ENCODE peak calls at places on chromosomes 16 and 17, in eight cellular contexts. F, D, X, A, M, W, T and N are unnamed samples.
A peak's percentile ranks its signal among the peaks of the same experiment; 100 is the strongest.

GRCh38 chr17:40091691-40092397 is 8.5 kb downstream of the NR1D1 start:
- DNase-seq in M (no peak), D (no peak), A (no peak), F (no peak), X (no peak), W (no peak), T (no peak), N (no peak)

GRCh38 chr17:81289627-81290026 is 5.5 kb downstream of the SLC38A10 start:
- DNase-seq in M (no peak), A (no peak), D (no peak), T (no peak), W (no peak), F (no peak), X (no peak), N (no peak)

GRCh38 chr17:47686661-47687327 is 7.2 kb upstream of the TBKBP1 start:
- DNase-seq in T (peak; percentile 6), D (no peak), M (no peak), F (no peak), W (no peak), X (no peak), A (peak; percentile 64), N (no peak)

GRCh38 chr16:69123894-69124293 is 8.5 kb downstream of the CHTF8 start:
- DNase-seq in A (peak; percentile 77), X (peak; percentile 72), M (peak; percentile 70), W (peak; percentile 65), T (peak; percentile 64), F (peak; percentile 58), D (no peak), N (peak; percentile 74)

GRCh38 chr17:73586921-73587680 is 57.1 kb downstream of the SDK2 start:
- DNase-seq in A (no peak), T (peak; percentile 54), X (no peak), M (peak; percentile 19), F (no peak), D (no peak), W (peak; percentile 90), N (no peak)

GRCh38 chr16:86565644-86566511 is 751 bp upstream of the FOXC2 start:
- DNase-seq in D (peak; percentile 66), T (no peak), X (no peak), F (no peak), A (no peak), W (no peak), M (no peak), N (no peak)

GRCh38 chr17:70886648-70887047 is 717.3 kb downstream of the KCNJ2 start:
- DNase-seq in F (no peak), M (no peak), T (no peak), W (no peak), D (no peak), A (no peak), X (no peak), N (no peak)

GRCh38 chr17:37791434-37791833 is 46.6 kb upstream of the HNF1B start:
- DNase-seq in A (peak; percentile 51), D (no peak), X (peak; percentile 7), W (peak; percentile 19), M (peak; percentile 71), F (peak; percentile 60), T (no peak), N (peak; percentile 40)

GRCh38 chr16:66335704-66336329 is 30.7 kb upstream of the CDH5 start:
- DNase-seq in F (no peak), W (no peak), X (no peak), T (no peak), A (peak; percentile 59), M (peak; percentile 41), D (no peak), N (peak; percentile 57)

GRCh38 chr17:39661044-39661406 is 4.1 kb upstream of the TCAP start:
- DNase-seq in F (no peak), W (no peak), M (peak; percentile 86), T (no peak), X (no peak), D (no peak), A (no peak), N (no peak)

GRCh38 chr16:17607624-17608023 is 136.9 kb upstream of the XYLT1 start:
- DNase-seq in M (no peak), T (no peak), W (peak; percentile 29), F (no peak), A (no peak), D (no peak), X (no peak), N (no peak)

GRCh38 chr16:55737966-55738365 is 82.2 kb downstream of the SLC6A2 start:
- DNase-seq in A (no peak), X (no peak), T (no peak), D (no peak), F (no peak), W (no peak), M (no peak), N (no peak)

GRCh38 chr17:55479903-55480302 is 31.3 kb downstream of the SMIM36 start:
- DNase-seq in W (no peak), M (no peak), T (no peak), F (no peak), X (no peak), D (no peak), A (no peak), N (no peak)

GRCh38 chr16:27718767-27719445 is 169.0 kb downstream of the KATNIP start:
- DNase-seq in A (no peak), W (peak; percentile 56), F (no peak), X (no peak), T (no peak), M (peak; percentile 33), D (peak; percentile 71), N (no peak)

GRCh38 chr17:55743103-55743679 is 7.7 kb upstream of the PCTP start:
- DNase-seq in D (no peak), W (no peak), A (peak; percentile 28), T (no peak), M (peak; percentile 82), F (no peak), X (no peak), N (no peak)

GRCh38 chr17:37447641-37448040 is 41.0 kb downstream of the TADA2A start:
- DNase-seq in T (no peak), D (no peak), M (no peak), W (no peak), A (peak; percentile 55), F (no peak), X (no peak), N (no peak)

GRCh38 chr17:63094636-63095035 is 128.6 kb downstream of the TANC2 start:
- DNase-seq in M (no peak), A (no peak), D (no peak), X (no peak), F (no peak), W (no peak), T (no peak), N (no peak)

GRCh38 chr16:425740-426114 is 278 bp downstream of the RAB11FIP3 start:
- DNase-seq in F (no peak), D (no peak), T (no peak), X (peak; percentile 46), A (no peak), W (no peak), M (no peak), N (no peak)

GRCh38 chr16:82638095-82638798 is 11.5 kb downstream of the CDH13 start:
- DNase-seq in X (no peak), A (peak; percentile 92), M (no peak), W (no peak), F (no peak), T (no peak), D (no peak), N (no peak)

GRCh38 chr16:535446-536405 is 8.2 kb downstream of the CAPN15 start:
- DNase-seq in X (no peak), F (no peak), T (no peak), W (no peak), D (no peak), M (peak; percentile 88), A (peak; percentile 77), N (no peak)

GRCh38 chr17:34703533-34703932 is 124.2 kb downstream of the TMEM132E start:
- DNase-seq in F (peak; percentile 41), M (peak; percentile 70), A (peak; percentile 27), T (peak; percentile 39), X (peak; percentile 3), D (no peak), W (no peak), N (peak; percentile 8)

GRCh38 chr16:3902731-3903130 is 22.2 kb upstream of the CREBBP start:
- DNase-seq in F (no peak), T (no peak), A (no peak), M (no peak), D (no peak), X (no peak), W (no peak), N (no peak)

GRCh38 chr17:57114085-57114673 is 29.1 kb downstream of the AKAP1 start:
- DNase-seq in X (peak; percentile 53), A (peak; percentile 25), F (peak; percentile 79), T (peak; percentile 77), W (peak; percentile 88), D (no peak), M (peak; percentile 56), N (peak; percentile 83)

GRCh38 chr17:36608794-36609497 is 7.6 kb downstream of the MRM1 start:
- DNase-seq in X (no peak), W (no peak), A (peak; percentile 82), M (peak; percentile 66), F (no peak), D (no peak), T (peak; percentile 46), N (no peak)

GRCh38 chr16:84044108-84044488 is 1.5 kb upstream of the SLC38A8 start:
- DNase-seq in M (peak; percentile 42), X (no peak), T (peak; percentile 80), A (peak; percentile 54), F (no peak), W (peak; percentile 68), D (no peak), N (peak; percentile 18)

GRCh38 chr17:10155334-10156081 is 42.9 kb downstream of the GAS7 start:
- DNase-seq in W (no peak), T (no peak), D (no peak), X (no peak), A (peak; percentile 70), M (no peak), F (no peak), N (no peak)

GRCh38 chr17:27976331-27976730 is 66.1 kb upstream of the NLK start:
- DNase-seq in F (no peak), W (no peak), X (no peak), T (no peak), M (no peak), D (no peak), A (no peak), N (no peak)

GRCh38 chr17:9298135-9298534 is 276.8 kb downstream of the NTN1 start:
- DNase-seq in T (no peak), A (no peak), F (no peak), M (no peak), W (no peak), D (no peak), X (no peak), N (no peak)

GRCh38 chr16:11159189-11159588 is 96.8 kb downstream of the SOCS1 start:
- DNase-seq in M (no peak), W (peak; percentile 60), X (no peak), A (no peak), T (no peak), D (no peak), F (no peak), N (no peak)

GRCh38 chr16:75019586-75019985 is 20.8 kb downstream of the ZNRF1 start:
- DNase-seq in F (no peak), X (no peak), M (no peak), W (no peak), D (no peak), A (no peak), T (no peak), N (no peak)

GRCh38 chr17:2068101-2068518 is 13.2 kb downstream of the HIC1 start:
- DNase-seq in A (peak; percentile 88), W (no peak), X (no peak), T (no peak), F (no peak), D (no peak), M (no peak), N (no peak)

GRCh38 chr16:50711862-50712567 is 18.6 kb downstream of the NOD2 start:
- DNase-seq in X (no peak), A (no peak), F (no peak), D (no peak), W (peak; percentile 89), M (no peak), T (no peak), N (no peak)

GRCh38 chr17:48012151-48012520 is 25.5 kb downstream of the COPZ2 start:
- DNase-seq in F (peak; percentile 66), T (peak; percentile 66), X (peak; percentile 62), M (peak; percentile 64), W (peak; percentile 95), D (no peak), A (no peak), N (peak; percentile 82)